ENCODE peak calls at places on chromosomes 6 and 20, in four cellular contexts. One of them, this sample, is unnamed.

GRCh38 chr6:129329677-129330076 is 380.3 kb downstream of the ARHGAP18 start:
- DNase-seq in heart right ventricle: no peak
- DNase-seq in neural progenitor cell: no peak
- DNase-seq in GM23338: no peak
- DNase-seq in this sample: no peak

GRCh38 chr20:50575869-50576720 is 65.9 kb downstream of the PTPN1 start:
- DNase-seq in GM23338: peak; percentile 80
- DNase-seq in heart right ventricle: peak; percentile 61
- DNase-seq in neural progenitor cell: peak; percentile 72
- DNase-seq in this sample: peak; percentile 78

GRCh38 chr20:39263076-39263475 is 300.9 kb downstream of the DHX35 start:
- DNase-seq in neural progenitor cell: no peak
- DNase-seq in GM23338: no peak
- DNase-seq in heart right ventricle: no peak
- DNase-seq in this sample: no peak

GRCh38 chr6:121434037-121434770 is 1.2 kb upstream of the GJA1 start:
- DNase-seq in GM23338: peak; percentile 32
- DNase-seq in heart right ventricle: no peak
- DNase-seq in neural progenitor cell: peak; percentile 39
- DNase-seq in this sample: no peak

GRCh38 chr6:156427345-156427744 is 349.8 kb upstream of the ARID1B start:
- DNase-seq in neural progenitor cell: no peak
- DNase-seq in heart right ventricle: peak; percentile 37
- DNase-seq in GM23338: no peak
- DNase-seq in this sample: peak; percentile 51

GRCh38 chr6:143197377-143197776 is 136.7 kb downstream of the AIG1 start:
- DNase-seq in heart right ventricle: no peak
- DNase-seq in neural progenitor cell: no peak
- DNase-seq in GM23338: no peak
- DNase-seq in this sample: no peak

GRCh38 chr6:32164295-32164694 is at the start of gene EGFL8:
- DNase-seq in neural progenitor cell: peak; percentile 45
- DNase-seq in GM23338: no peak
- DNase-seq in heart right ventricle: no peak
- DNase-seq in this sample: no peak

GRCh38 chr6:52588710-52589091 is 11.8 kb upstream of the TRAM2 start:
- DNase-seq in heart right ventricle: no peak
- DNase-seq in GM23338: no peak
- DNase-seq in neural progenitor cell: no peak
- DNase-seq in this sample: no peak

GRCh38 chr20:48283470-48284110 is 498.3 kb upstream of the SULF2 start:
- DNase-seq in neural progenitor cell: no peak
- DNase-seq in heart right ventricle: peak; percentile 22
- DNase-seq in GM23338: no peak
- DNase-seq in this sample: peak; percentile 78

GRCh38 chr6:7085911-7086310 is 21.9 kb upstream of the RREB1 start:
- DNase-seq in heart right ventricle: peak; percentile 45
- DNase-seq in GM23338: no peak
- DNase-seq in neural progenitor cell: no peak
- DNase-seq in this sample: no peak

GRCh38 chr6:41939091-41939847 is 2.3 kb downstream of the CCND3 start:
- DNase-seq in heart right ventricle: peak; percentile 35
- DNase-seq in GM23338: peak; percentile 69
- DNase-seq in neural progenitor cell: peak; percentile 50
- DNase-seq in this sample: peak; percentile 74

GRCh38 chr6:7515363-7515762 is 26.1 kb upstream of the DSP start:
- DNase-seq in heart right ventricle: no peak
- DNase-seq in neural progenitor cell: no peak
- DNase-seq in GM23338: no peak
- DNase-seq in this sample: no peak

GRCh38 chr6:17869010-17869752 is 118.3 kb downstream of the KIF13A start:
- DNase-seq in heart right ventricle: no peak
- DNase-seq in GM23338: no peak
- DNase-seq in neural progenitor cell: no peak
- DNase-seq in this sample: no peak

GRCh38 chr6:159513074-159513473 is 180.0 kb downstream of the SOD2 start:
- DNase-seq in neural progenitor cell: no peak
- DNase-seq in heart right ventricle: no peak
- DNase-seq in GM23338: no peak
- DNase-seq in this sample: no peak

GRCh38 chr6:10514049-10514780 is 6.9 kb upstream of the GCNT2 start:
- DNase-seq in heart right ventricle: no peak
- DNase-seq in GM23338: no peak
- DNase-seq in neural progenitor cell: no peak
- DNase-seq in this sample: no peak

GRCh38 chr6:136037246-136037884 is 185.9 kb downstream of the PDE7B start:
- DNase-seq in heart right ventricle: no peak
- DNase-seq in GM23338: no peak
- DNase-seq in neural progenitor cell: no peak
- DNase-seq in this sample: no peak

GRCh38 chr6:72661408-72661807 is 39.5 kb downstream of the KCNQ5 start:
- DNase-seq in GM23338: no peak
- DNase-seq in heart right ventricle: no peak
- DNase-seq in neural progenitor cell: no peak
- DNase-seq in this sample: no peak

GRCh38 chr6:3535716-3536435 is 79.0 kb upstream of the SLC22A23 start:
- DNase-seq in neural progenitor cell: no peak
- DNase-seq in heart right ventricle: no peak
- DNase-seq in GM23338: no peak
- DNase-seq in this sample: no peak

GRCh38 chr6:29830409-29830808 is 2.8 kb downstream of the HLA-G start:
- DNase-seq in GM23338: no peak
- DNase-seq in heart right ventricle: no peak
- DNase-seq in neural progenitor cell: no peak
- DNase-seq in this sample: no peak

GRCh38 chr6:104788400-104788799 is 71.3 kb downstream of the HACE1 start:
- DNase-seq in neural progenitor cell: no peak
- DNase-seq in heart right ventricle: no peak
- DNase-seq in GM23338: no peak
- DNase-seq in this sample: no peak

GRCh38 chr6:77650098-77650663 is 2.7 kb upstream of the MEI4 start:
- DNase-seq in heart right ventricle: peak; percentile 16
- DNase-seq in neural progenitor cell: peak; percentile 93
- DNase-seq in GM23338: peak; percentile 96
- DNase-seq in this sample: no peak

GRCh38 chr6:55953384-55953783 is 78.0 kb upstream of the BMP5 start:
- DNase-seq in GM23338: no peak
- DNase-seq in heart right ventricle: no peak
- DNase-seq in neural progenitor cell: no peak
- DNase-seq in this sample: no peak

DNA sequence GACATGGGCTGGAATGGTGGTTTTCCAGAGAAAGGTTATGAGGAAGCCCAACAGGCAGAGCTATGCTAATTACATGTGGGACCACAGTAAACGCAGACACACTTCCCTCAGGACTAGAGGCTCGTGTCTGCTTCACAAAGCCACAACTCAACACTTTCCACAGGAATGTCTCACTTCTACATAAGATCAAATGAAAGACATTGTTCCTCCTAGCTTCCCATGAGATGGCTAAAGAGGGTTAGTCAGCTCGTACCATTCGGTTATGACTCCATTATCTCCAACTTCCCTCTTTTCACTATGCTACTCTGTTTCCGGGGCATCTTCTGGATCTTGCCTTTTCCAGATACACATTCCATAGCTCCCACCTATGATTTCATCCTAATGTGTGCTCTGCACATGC is 29.1 kb upstream of the ZC3H12D start:
- DNase-seq in neural progenitor cell: no peak
- DNase-seq in GM23338: no peak
- DNase-seq in heart right ventricle: no peak
- DNase-seq in this sample: no peak
- H3K36me3 ChIP-seq in neural progenitor cell: peaks cover 6% of the 10 kb centered on the region
- H3K36me3 ChIP-seq in GM23338: peaks cover 9% of the 10 kb centered on the region
- H3K36me3 ChIP-seq in heart right ventricle: no peaks in the 10 kb centered on the region
- H3K36me3 ChIP-seq in this sample: peaks cover 26% of the 10 kb centered on the region

GRCh38 chr6:88985901-88986300 is 22.5 kb upstream of the RNGTT start:
- DNase-seq in GM23338: no peak
- DNase-seq in heart right ventricle: no peak
- DNase-seq in neural progenitor cell: no peak
- DNase-seq in this sample: no peak

GRCh38 chr6:88983532-88983931 is 20.1 kb upstream of the RNGTT start:
- DNase-seq in GM23338: peak; percentile 74
- DNase-seq in neural progenitor cell: peak; percentile 48
- DNase-seq in heart right ventricle: no peak
- DNase-seq in this sample: no peak

GRCh38 chr6:88984152-88984551 is 20.7 kb upstream of the RNGTT start:
- DNase-seq in heart right ventricle: no peak
- DNase-seq in neural progenitor cell: no peak
- DNase-seq in GM23338: no peak
- DNase-seq in this sample: no peak

GRCh38 chr6:88987922-88988321 is 24.5 kb upstream of the RNGTT start:
- DNase-seq in heart right ventricle: no peak
- DNase-seq in GM23338: no peak
- DNase-seq in neural progenitor cell: no peak
- DNase-seq in this sample: no peak

GRCh38 chr6:88982720-88983119 is 19.3 kb upstream of the RNGTT start:
- DNase-seq in GM23338: peak; percentile 78
- DNase-seq in neural progenitor cell: peak; percentile 56
- DNase-seq in heart right ventricle: peak; percentile 35
- DNase-seq in this sample: peak; percentile 43
- H3K36me3 ChIP-seq in GM23338: no peaks in the 10 kb centered on the region
- H3K36me3 ChIP-seq in neural progenitor cell: no peaks in the 10 kb centered on the region
- H3K36me3 ChIP-seq in heart right ventricle: no peaks in the 10 kb centered on the region
- H3K36me3 ChIP-seq in this sample: no peaks in the 10 kb centered on the region

GRCh38 chr6:20412674-20413073 is 11.0 kb downstream of the E2F3 start:
- DNase-seq in neural progenitor cell: no peak
- DNase-seq in heart right ventricle: no peak
- DNase-seq in GM23338: no peak
- DNase-seq in this sample: no peak

GRCh38 chr6:20413826-20414225 is 12.1 kb downstream of the E2F3 start:
- DNase-seq in neural progenitor cell: no peak
- DNase-seq in GM23338: no peak
- DNase-seq in heart right ventricle: no peak
- DNase-seq in this sample: no peak

GRCh38 chr6:20411544-20411943 is 9.9 kb downstream of the E2F3 start:
- DNase-seq in heart right ventricle: no peak
- DNase-seq in neural progenitor cell: no peak
- DNase-seq in GM23338: no peak
- DNase-seq in this sample: no peak

GRCh38 chr6:20409427-20409971 is 7.8 kb downstream of the E2F3 start:
- DNase-seq in heart right ventricle: no peak
- DNase-seq in neural progenitor cell: no peak
- DNase-seq in GM23338: no peak
- DNase-seq in this sample: no peak

GRCh38 chr6:20411953-20412352 is 10.3 kb downstream of the E2F3 start:
- DNase-seq in heart right ventricle: no peak
- DNase-seq in neural progenitor cell: no peak
- DNase-seq in GM23338: no peak
- DNase-seq in this sample: no peak
- H3K36me3 ChIP-seq in heart right ventricle: no peaks in the 10 kb centered on the region
- H3K36me3 ChIP-seq in neural progenitor cell: no peaks in the 10 kb centered on the region
- H3K36me3 ChIP-seq in GM23338: no peaks in the 10 kb centered on the region
- H3K36me3 ChIP-seq in this sample: no peaks in the 10 kb centered on the region

GRCh38 chr6:165042912-165043311 is 266.5 kb downstream of the C6orf118 start:
- DNase-seq in neural progenitor cell: peak; percentile 15
- DNase-seq in heart right ventricle: no peak
- DNase-seq in GM23338: peak; percentile 35
- DNase-seq in this sample: no peak
- H3K36me3 ChIP-seq in neural progenitor cell: peaks cover 3% of the 10 kb centered on the region
- H3K36me3 ChIP-seq in heart right ventricle: no peaks in the 10 kb centered on the region
- H3K36me3 ChIP-seq in GM23338: no peaks in the 10 kb centered on the region
- H3K36me3 ChIP-seq in this sample: no peaks in the 10 kb centered on the region

GRCh38 chr20:19992996-19993908 is 23.9 kb upstream of the NAA20 start:
- DNase-seq in heart right ventricle: peak; percentile 60
- DNase-seq in neural progenitor cell: no peak
- DNase-seq in GM23338: peak; percentile 30
- DNase-seq in this sample: no peak

GRCh38 chr20:19993937-19994667 is 23.1 kb upstream of the NAA20 start:
- DNase-seq in heart right ventricle: peak; percentile 60
- DNase-seq in GM23338: no peak
- DNase-seq in neural progenitor cell: no peak
- DNase-seq in this sample: no peak

GRCh38 chr20:19987046-19987445 is 30.1 kb upstream of the NAA20 start:
- DNase-seq in GM23338: no peak
- DNase-seq in heart right ventricle: no peak
- DNase-seq in neural progenitor cell: no peak
- DNase-seq in this sample: no peak

GRCh38 chr20:19991826-19992225 is 25.3 kb upstream of the NAA20 start:
- DNase-seq in neural progenitor cell: no peak
- DNase-seq in GM23338: no peak
- DNase-seq in heart right ventricle: no peak
- DNase-seq in this sample: no peak

DNA sequence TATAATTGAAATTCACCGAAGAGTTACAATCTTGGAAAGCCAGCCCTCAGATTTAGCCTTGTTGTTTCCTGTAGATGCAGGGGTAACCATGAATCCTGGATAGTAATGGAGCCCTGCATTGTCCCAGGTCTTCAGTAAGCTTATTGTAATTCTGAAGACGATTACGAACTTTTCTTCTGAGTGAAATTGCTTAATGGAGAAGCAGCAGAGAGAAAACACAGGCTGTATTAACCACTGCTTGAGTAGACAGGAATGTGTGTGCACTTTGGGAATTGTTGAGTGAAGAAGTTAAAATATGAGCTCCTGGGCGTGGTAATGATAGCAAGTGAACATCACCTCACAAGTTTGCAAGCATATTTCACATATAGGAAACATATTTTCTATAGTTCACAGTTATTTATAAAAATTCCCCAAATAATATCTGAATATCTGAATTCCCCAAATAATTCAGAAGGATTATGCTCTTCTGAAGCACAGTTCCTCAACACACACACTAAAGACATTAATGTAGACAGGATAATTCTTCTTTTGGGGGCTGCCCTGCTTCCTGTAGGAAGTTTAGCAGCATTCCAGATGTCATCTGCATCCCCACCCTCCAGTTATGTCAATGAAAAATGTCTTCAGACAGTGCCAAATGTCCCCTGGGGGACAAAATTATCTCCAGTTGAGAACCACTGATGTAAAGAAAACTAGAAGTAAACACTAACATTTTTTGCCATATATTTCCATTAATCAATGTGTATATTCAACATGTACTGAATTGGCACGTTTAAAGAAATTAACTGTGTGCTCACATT is 26.1 kb upstream of the NAA20 start:
- DNase-seq in heart right ventricle: no peak
- DNase-seq in neural progenitor cell: peak; percentile 50
- DNase-seq in GM23338: no peak
- DNase-seq in this sample: no peak
- H3K36me3 ChIP-seq in heart right ventricle: no peaks in the 10 kb centered on the region
- H3K36me3 ChIP-seq in neural progenitor cell: no peaks in the 10 kb centered on the region
- H3K36me3 ChIP-seq in GM23338: no peaks in the 10 kb centered on the region
- H3K36me3 ChIP-seq in this sample: peaks cover 6% of the 10 kb centered on the region

GRCh38 chr20:62301111-62301668 is 1.6 kb upstream of the ADRM1 start:
- DNase-seq in neural progenitor cell: no peak
- DNase-seq in heart right ventricle: no peak
- DNase-seq in GM23338: no peak
- DNase-seq in this sample: no peak

GRCh38 chr20:62298577-62299249 is 4.1 kb upstream of the ADRM1 start:
- DNase-seq in heart right ventricle: no peak
- DNase-seq in GM23338: no peak
- DNase-seq in neural progenitor cell: no peak
- DNase-seq in this sample: no peak

GRCh38 chr20:62300319-62300718 is 2.5 kb upstream of the ADRM1 start:
- DNase-seq in GM23338: no peak
- DNase-seq in neural progenitor cell: no peak
- DNase-seq in heart right ventricle: no peak
- DNase-seq in this sample: no peak

GRCh38 chr20:62301773-62302340 is 940 bp upstream of the ADRM1 start:
- DNase-seq in GM23338: peak; percentile 96
- DNase-seq in neural progenitor cell: peak; percentile 97
- DNase-seq in heart right ventricle: peak; percentile 89
- DNase-seq in this sample: peak; percentile 97

GRCh38 chr20:62299666-62300236 is 3.0 kb upstream of the ADRM1 start:
- DNase-seq in neural progenitor cell: no peak
- DNase-seq in GM23338: no peak
- DNase-seq in heart right ventricle: no peak
- DNase-seq in this sample: no peak
- H3K36me3 ChIP-seq in neural progenitor cell: no peaks in the 10 kb centered on the region
- H3K36me3 ChIP-seq in GM23338: no peaks in the 10 kb centered on the region
- H3K36me3 ChIP-seq in heart right ventricle: peaks cover 4% of the 10 kb centered on the region
- H3K36me3 ChIP-seq in this sample: peaks cover 33% of the 10 kb centered on the region